ENCODE peak calls at places on chromosomes 7 and 10, in five cellular contexts. D, E, G, A and T are unnamed samples.
A peak's percentile ranks its signal among the peaks of the same experiment; 100 is the strongest.

GRCh38 chr7:100949931-100950443 is 653 bp downstream of the MUC3A start:
- DNase-seq in D (no peak), A (no peak), E (no peak), G (no peak), T (peak; percentile 63)

GRCh38 chr7:105199372-105199771 is 185.4 kb downstream of the KMT2E start:
- DNase-seq in G (no peak), A (no peak), D (no peak), E (no peak), T (no peak)

GRCh38 chr10:110775406-110775805 is 96.3 kb upstream of the PDCD4 start:
- DNase-seq in A (no peak), E (no peak), D (no peak), G (no peak), T (no peak)

GRCh38 chr7:1123721-1124120 is 35.8 kb downstream of the GPER1 start:
- DNase-seq in D (no peak), A (peak; percentile 53), G (no peak), E (peak; percentile 40), T (no peak)

GRCh38 chr10:35392482-35393230 is 56.3 kb downstream of the CCNY start:
- DNase-seq in G (no peak), A (no peak), E (no peak), D (no peak), T (no peak)

GRCh38 chr7:88005191-88005590 is 71.1 kb downstream of the ADAM22 start:
- DNase-seq in A (no peak), E (no peak), G (no peak), D (no peak), T (no peak)

GRCh38 chr7:33773053-33773452 is 132.3 kb upstream of the BMPER start:
- DNase-seq in D (no peak), G (peak; percentile 8), E (no peak), A (no peak), T (no peak)

GRCh38 chr7:122013070-122013469 is 131.0 kb downstream of the AASS start:
- DNase-seq in D (no peak), A (no peak), E (no peak), G (no peak), T (no peak)

GRCh38 chr7:39535720-39536119 is 30.5 kb upstream of the YAE1 start:
- DNase-seq in A (no peak), G (no peak), D (no peak), E (no peak), T (no peak)

GRCh38 chr7:47501406-47501805 is 80.5 kb downstream of the TNS3 start:
- DNase-seq in A (no peak), G (no peak), D (no peak), E (no peak), T (no peak)

GRCh38 chr7:149432121-149432691 is 28.7 kb downstream of the ZNF777 start:
- DNase-seq in E (no peak), A (no peak), G (no peak), D (no peak), T (no peak)

GRCh38 chr10:95214369-95214768 is 20.3 kb downstream of the ACSM6 start:
- DNase-seq in A (no peak), D (no peak), G (no peak), E (no peak), T (no peak)

GRCh38 chr7:158016171-158017087 is 571.2 kb downstream of the PTPRN2 start:
- DNase-seq in A (no peak), G (no peak), D (no peak), E (no peak), T (peak; percentile 56)

GRCh38 chr7:158710651-158711102 is 6.1 kb upstream of the NCAPG2 start:
- DNase-seq in E (no peak), D (no peak), G (no peak), A (no peak), T (no peak)

GRCh38 chr10:784377-784758 is 94.9 kb upstream of the DIP2C start:
- DNase-seq in A (no peak), E (peak; percentile 35), D (no peak), G (no peak), T (peak; percentile 66)

GRCh38 chr7:94509879-94510581 is 421 bp downstream of the CASD1 start:
- DNase-seq in D (peak; percentile 66), G (peak; percentile 72), A (peak; percentile 57), E (peak; percentile 72), T (peak; percentile 94)

GRCh38 chr10:86971146-86971991 is 3.1 kb downstream of the ADIRF start:
- DNase-seq in A (no peak), D (peak; percentile 75), E (peak; percentile 93), G (peak; percentile 94), T (peak; percentile 96)

GRCh38 chr10:3754727-3755439 is 30.1 kb downstream of the KLF6 start:
- DNase-seq in G (peak; percentile 90), E (no peak), A (no peak), D (peak; percentile 73), T (no peak)

GRCh38 chr7:43905954-43906326 is 456 bp downstream of the URGCP start:
- DNase-seq in G (peak; percentile 56), E (peak; percentile 25), A (peak; percentile 39), D (peak; percentile 37), T (peak; percentile 83)

GRCh38 chr7:108568801-108569380 is 615 bp downstream of the THAP5 start:
- DNase-seq in D (no peak), A (no peak), G (no peak), E (no peak), T (no peak)

GRCh38 chr7:14579971-14580370 is 322.6 kb downstream of the DGKB start:
- DNase-seq in E (no peak), A (no peak), D (no peak), G (no peak), T (no peak)

GRCh38 chr10:111598433-111599059 is 521.7 kb downstream of the ADRA2A start:
- DNase-seq in D (peak; percentile 40), E (peak; percentile 63), A (peak; percentile 58), G (peak; percentile 10), T (no peak)

GRCh38 chr10:98316661-98317060 is 48.7 kb upstream of the LOXL4 start:
- DNase-seq in E (no peak), G (no peak), A (no peak), D (no peak), T (no peak)

GRCh38 chr10:130661419-130661818 is 525.2 kb downstream of the GLRX3 start:
- DNase-seq in E (no peak), A (no peak), D (no peak), G (no peak), T (no peak)

GRCh38 chr7:27147211-27148030 is at the start of gene HOXA6:
- DNase-seq in E (peak; percentile 52), G (no peak), D (peak; percentile 78), A (no peak), T (peak; percentile 80)

GRCh38 chr10:14184841-14185500 is 145.8 kb downstream of the FRMD4A start:
- DNase-seq in D (no peak), G (peak; percentile 51), E (no peak), A (no peak), T (peak; percentile 79)

GRCh38 chr10:68202965-68203358 is 29.0 kb downstream of the ATOH7 start:
- DNase-seq in A (no peak), E (no peak), D (peak; percentile 14), G (peak; percentile 20), T (no peak)

GRCh38 chr7:39062811-39063210 is 85.1 kb downstream of the POU6F2 start:
- DNase-seq in E (no peak), D (no peak), G (no peak), A (no peak), T (no peak)

GRCh38 chr7:89666436-89666835 is 487.8 kb upstream of the STEAP1 start:
- DNase-seq in G (no peak), E (no peak), A (no peak), D (no peak), T (no peak)

GRCh38 chr10:50917486-50917885 is 32.1 kb upstream of the A1CF start:
- DNase-seq in G (peak; percentile 53), D (no peak), A (no peak), E (no peak), T (no peak)

GRCh38 chr10:50918529-50918928 is 33.1 kb upstream of the A1CF start:
- DNase-seq in E (no peak), A (no peak), G (no peak), D (no peak), T (no peak)

GRCh38 chr10:50919010-50919409 is 33.6 kb upstream of the A1CF start:
- DNase-seq in D (no peak), E (no peak), G (peak; percentile 39), A (no peak), T (no peak)
- TF ChIP-seq CTCF in D (no peak), E (no peak), G (no peak), A (no peak), T (no peak)

DNA sequence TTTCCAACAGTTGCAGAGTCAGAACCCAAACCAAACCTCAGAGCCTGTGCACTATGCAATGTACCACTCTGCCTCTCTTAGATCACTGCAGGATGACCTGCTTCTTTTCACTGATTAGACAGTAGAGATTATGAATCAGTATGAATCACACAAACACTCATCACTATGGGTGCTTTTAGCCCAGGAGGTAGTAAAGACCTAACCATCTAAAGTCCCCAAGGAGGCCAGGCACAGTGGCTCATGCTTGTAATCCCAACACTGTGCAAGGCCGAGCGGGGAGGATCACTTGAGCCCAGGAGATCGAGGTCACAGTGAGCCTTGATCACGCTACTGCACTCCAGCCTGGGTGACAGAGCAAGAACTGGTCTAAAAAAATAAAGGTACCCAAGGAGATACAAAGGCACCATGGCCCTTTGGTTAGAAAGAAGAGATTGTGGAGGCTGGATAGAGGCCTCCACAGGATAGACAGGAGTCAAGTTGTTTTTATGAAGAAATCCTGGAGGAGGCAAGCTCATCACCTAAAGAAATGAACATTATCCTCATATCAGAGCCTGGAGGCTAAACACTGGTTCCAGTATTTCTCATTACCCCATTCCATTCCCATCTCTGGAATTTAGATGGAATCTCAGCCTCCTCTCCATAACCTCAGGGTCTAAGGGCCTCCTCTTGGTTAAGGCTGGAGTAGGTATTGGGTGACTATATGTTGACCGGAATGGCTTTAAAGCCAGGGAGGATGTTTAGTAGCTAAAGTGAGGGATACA is 12.9 kb downstream of the SEC31B start:
- DNase-seq in D (no peak), G (peak; percentile 70), A (no peak), E (no peak), T (no peak)
- TF ChIP-seq CTCF in D (no peak), G (no peak), A (no peak), E (no peak), T (no peak)

GRCh38 chr7:155921086-155921803 is 109.0 kb upstream of the SHH start:
- DNase-seq in G (no peak), A (no peak), D (no peak), E (no peak), T (peak; percentile 49)
- TF ChIP-seq CTCF in G (no peak), A (no peak), D (no peak), E (no peak), T (no peak)

GRCh38 chr10:78360284-78360683 is 326.6 kb downstream of the RPS24 start:
- DNase-seq in D (no peak), G (no peak), E (no peak), A (no peak), T (peak; percentile 12)

GRCh38 chr10:78362406-78363022 is 328.9 kb downstream of the RPS24 start:
- DNase-seq in G (no peak), A (no peak), D (no peak), E (no peak), T (peak; percentile 79)

GRCh38 chr10:78358982-78359381 is 325.3 kb downstream of the RPS24 start:
- DNase-seq in A (no peak), D (no peak), E (no peak), G (no peak), T (peak; percentile 63)

GRCh38 chr10:78359641-78360091 is 326.0 kb downstream of the RPS24 start:
- DNase-seq in G (no peak), D (no peak), E (no peak), A (no peak), T (peak; percentile 30)

DNA sequence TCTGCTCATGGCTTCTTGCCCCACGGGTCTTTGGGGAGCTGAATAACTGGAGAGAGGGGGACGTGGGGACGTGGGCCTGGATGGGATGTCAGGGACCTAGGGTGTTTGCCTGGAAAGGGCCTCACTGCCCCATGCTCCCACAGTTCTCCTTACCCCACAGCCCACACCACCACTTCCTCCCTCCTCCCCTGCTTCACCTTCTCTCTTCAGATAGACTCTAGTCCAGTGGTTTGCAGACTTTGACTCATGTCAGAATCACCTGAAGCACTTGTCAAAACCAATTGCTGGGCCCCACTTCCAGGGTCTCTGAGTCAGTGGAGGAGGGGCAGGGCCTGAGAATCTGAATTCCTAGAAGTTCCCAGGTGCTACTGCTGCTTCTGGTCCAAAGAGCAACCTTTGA is 327.4 kb downstream of the RPS24 start:
- DNase-seq in A (no peak), E (no peak), D (no peak), G (no peak), T (peak; percentile 27)
- TF ChIP-seq CTCF in A (no peak), E (no peak), D (no peak), G (no peak), T (no peak)